ENCODE peak calls at places on chromosomes 11 and 22, in four cellular contexts. One of them, this sample, is unnamed.

GRCh38 chr22:31680764-31681624 is 19.0 kb upstream of the PISD start:
- ATAC-seq in left lung: no peak
- ATAC-seq in stimulated activated naive CD8-positive, alpha-beta T cell treated with anti-CD3 and anti-CD28 coated beads, Interleukin-15, amount 100 ng/mL, for 72 hours: no peak
- ATAC-seq in CD4-positive, alpha-beta T cell: no peak
- ATAC-seq in this sample: no peak

GRCh38 chr11:117020287-117020686 is 77.9 kb downstream of the SIK3 start:
- ATAC-seq in left lung: no peak
- ATAC-seq in stimulated activated naive CD8-positive, alpha-beta T cell treated with anti-CD3 and anti-CD28 coated beads, Interleukin-15, amount 100 ng/mL, for 72 hours: peak
- ATAC-seq in CD4-positive, alpha-beta T cell: peak
- ATAC-seq in this sample: peak

GRCh38 chr11:100731471-100731870 is 44.4 kb downstream of the ARHGAP42 start:
- ATAC-seq in left lung: no peak
- ATAC-seq in stimulated activated naive CD8-positive, alpha-beta T cell treated with anti-CD3 and anti-CD28 coated beads, Interleukin-15, amount 100 ng/mL, for 72 hours: no peak
- ATAC-seq in CD4-positive, alpha-beta T cell: no peak
- ATAC-seq in this sample: no peak

GRCh38 chr22:39714321-39714720 is 143.8 kb downstream of the CACNA1I start:
- ATAC-seq in left lung: no peak
- ATAC-seq in stimulated activated naive CD8-positive, alpha-beta T cell treated with anti-CD3 and anti-CD28 coated beads, Interleukin-15, amount 100 ng/mL, for 72 hours: no peak
- ATAC-seq in CD4-positive, alpha-beta T cell: no peak
- ATAC-seq in this sample: no peak

GRCh38 chr11:115579181-115579825 is 75.1 kb upstream of the CADM1 start:
- ATAC-seq in left lung: no peak
- ATAC-seq in stimulated activated naive CD8-positive, alpha-beta T cell treated with anti-CD3 and anti-CD28 coated beads, Interleukin-15, amount 100 ng/mL, for 72 hours: no peak
- ATAC-seq in CD4-positive, alpha-beta T cell: no peak
- ATAC-seq in this sample: no peak

GRCh38 chr11:46363455-46363920 is 16.2 kb downstream of the DGKZ start:
- ATAC-seq in left lung: peak
- ATAC-seq in stimulated activated naive CD8-positive, alpha-beta T cell treated with anti-CD3 and anti-CD28 coated beads, Interleukin-15, amount 100 ng/mL, for 72 hours: no peak
- ATAC-seq in CD4-positive, alpha-beta T cell: no peak
- ATAC-seq in this sample: no peak

GRCh38 chr11:65493367-65494176 is 5.3 kb upstream of the MALAT1 start:
- ATAC-seq in left lung: peak
- ATAC-seq in stimulated activated naive CD8-positive, alpha-beta T cell treated with anti-CD3 and anti-CD28 coated beads, Interleukin-15, amount 100 ng/mL, for 72 hours: no peak
- ATAC-seq in CD4-positive, alpha-beta T cell: no peak
- ATAC-seq in this sample: no peak

GRCh38 chr22:50701076-50701419 is 28.4 kb downstream of the SHANK3 start:
- ATAC-seq in left lung: no peak
- ATAC-seq in stimulated activated naive CD8-positive, alpha-beta T cell treated with anti-CD3 and anti-CD28 coated beads, Interleukin-15, amount 100 ng/mL, for 72 hours: no peak
- ATAC-seq in CD4-positive, alpha-beta T cell: no peak
- ATAC-seq in this sample: no peak

GRCh38 chr11:33540946-33541915 is 159.4 kb downstream of the C11orf91 start:
- ATAC-seq in left lung: no peak
- ATAC-seq in stimulated activated naive CD8-positive, alpha-beta T cell treated with anti-CD3 and anti-CD28 coated beads, Interleukin-15, amount 100 ng/mL, for 72 hours: no peak
- ATAC-seq in CD4-positive, alpha-beta T cell: no peak
- ATAC-seq in this sample: no peak

GRCh38 chr22:28864878-28865596 is 18.3 kb upstream of the ZNRF3 start:
- ATAC-seq in left lung: peak
- ATAC-seq in stimulated activated naive CD8-positive, alpha-beta T cell treated with anti-CD3 and anti-CD28 coated beads, Interleukin-15, amount 100 ng/mL, for 72 hours: no peak
- ATAC-seq in CD4-positive, alpha-beta T cell: no peak
- ATAC-seq in this sample: no peak

GRCh38 chr22:50016308-50016987 is 3.9 kb upstream of the IL17REL start:
- ATAC-seq in left lung: no peak
- ATAC-seq in stimulated activated naive CD8-positive, alpha-beta T cell treated with anti-CD3 and anti-CD28 coated beads, Interleukin-15, amount 100 ng/mL, for 72 hours: no peak
- ATAC-seq in CD4-positive, alpha-beta T cell: no peak
- ATAC-seq in this sample: peak

GRCh38 chr11:45960387-45961110 is 38.1 kb downstream of the LARGE2 start:
- ATAC-seq in left lung: no peak
- ATAC-seq in stimulated activated naive CD8-positive, alpha-beta T cell treated with anti-CD3 and anti-CD28 coated beads, Interleukin-15, amount 100 ng/mL, for 72 hours: no peak
- ATAC-seq in CD4-positive, alpha-beta T cell: no peak
- ATAC-seq in this sample: no peak

GRCh38 chr22:43515411-43515810 is 103.6 kb downstream of the MPPED1 start:
- ATAC-seq in left lung: no peak
- ATAC-seq in stimulated activated naive CD8-positive, alpha-beta T cell treated with anti-CD3 and anti-CD28 coated beads, Interleukin-15, amount 100 ng/mL, for 72 hours: no peak
- ATAC-seq in CD4-positive, alpha-beta T cell: no peak
- ATAC-seq in this sample: no peak

GRCh38 chr11:74162688-74163467 is 7.9 kb downstream of the C2CD3 start:
- ATAC-seq in left lung: no peak
- ATAC-seq in stimulated activated naive CD8-positive, alpha-beta T cell treated with anti-CD3 and anti-CD28 coated beads, Interleukin-15, amount 100 ng/mL, for 72 hours: peak
- ATAC-seq in CD4-positive, alpha-beta T cell: no peak
- ATAC-seq in this sample: no peak

GRCh38 chr11:120256178-120256577 is 16.2 kb downstream of the POU2F3 start:
- ATAC-seq in left lung: no peak
- ATAC-seq in stimulated activated naive CD8-positive, alpha-beta T cell treated with anti-CD3 and anti-CD28 coated beads, Interleukin-15, amount 100 ng/mL, for 72 hours: no peak
- ATAC-seq in CD4-positive, alpha-beta T cell: no peak
- ATAC-seq in this sample: no peak

GRCh38 chr11:46345131-46345597 is 2.1 kb upstream of the DGKZ start:
- ATAC-seq in left lung: peak
- ATAC-seq in stimulated activated naive CD8-positive, alpha-beta T cell treated with anti-CD3 and anti-CD28 coated beads, Interleukin-15, amount 100 ng/mL, for 72 hours: no peak
- ATAC-seq in CD4-positive, alpha-beta T cell: no peak
- ATAC-seq in this sample: no peak

GRCh38 chr11:68763926-68764657 is 12.8 kb upstream of the TESMIN start:
- ATAC-seq in left lung: no peak
- ATAC-seq in stimulated activated naive CD8-positive, alpha-beta T cell treated with anti-CD3 and anti-CD28 coated beads, Interleukin-15, amount 100 ng/mL, for 72 hours: peak
- ATAC-seq in CD4-positive, alpha-beta T cell: no peak
- ATAC-seq in this sample: no peak

GRCh38 chr11:93368022-93368421 is 37.5 kb downstream of the DEUP1 start:
- ATAC-seq in left lung: no peak
- ATAC-seq in stimulated activated naive CD8-positive, alpha-beta T cell treated with anti-CD3 and anti-CD28 coated beads, Interleukin-15, amount 100 ng/mL, for 72 hours: no peak
- ATAC-seq in CD4-positive, alpha-beta T cell: no peak
- ATAC-seq in this sample: no peak

GRCh38 chr22:49999901-50000586 is 12.5 kb downstream of the IL17REL start:
- ATAC-seq in left lung: no peak
- ATAC-seq in stimulated activated naive CD8-positive, alpha-beta T cell treated with anti-CD3 and anti-CD28 coated beads, Interleukin-15, amount 100 ng/mL, for 72 hours: peak
- ATAC-seq in CD4-positive, alpha-beta T cell: no peak
- ATAC-seq in this sample: no peak

GRCh38 chr22:23070418-23071162 is at the start of gene GNAZ:
- ATAC-seq in left lung: peak
- ATAC-seq in stimulated activated naive CD8-positive, alpha-beta T cell treated with anti-CD3 and anti-CD28 coated beads, Interleukin-15, amount 100 ng/mL, for 72 hours: peak
- ATAC-seq in CD4-positive, alpha-beta T cell: peak
- ATAC-seq in this sample: peak

GRCh38 chr22:37032535-37033460 is 13.3 kb downstream of the MPST start:
- ATAC-seq in left lung: peak
- ATAC-seq in stimulated activated naive CD8-positive, alpha-beta T cell treated with anti-CD3 and anti-CD28 coated beads, Interleukin-15, amount 100 ng/mL, for 72 hours: no peak
- ATAC-seq in CD4-positive, alpha-beta T cell: no peak
- ATAC-seq in this sample: no peak

GRCh38 chr11:57792870-57793269 is 31.3 kb downstream of the CTNND1 start:
- ATAC-seq in left lung: peak
- ATAC-seq in stimulated activated naive CD8-positive, alpha-beta T cell treated with anti-CD3 and anti-CD28 coated beads, Interleukin-15, amount 100 ng/mL, for 72 hours: no peak
- ATAC-seq in CD4-positive, alpha-beta T cell: no peak
- ATAC-seq in this sample: no peak

GRCh38 chr22:31229402-31230140 is 17.5 kb downstream of the LIMK2 start:
- ATAC-seq in left lung: peak
- ATAC-seq in stimulated activated naive CD8-positive, alpha-beta T cell treated with anti-CD3 and anti-CD28 coated beads, Interleukin-15, amount 100 ng/mL, for 72 hours: no peak
- ATAC-seq in CD4-positive, alpha-beta T cell: peak
- ATAC-seq in this sample: peak

GRCh38 chr22:27273386-27273785 is 528.2 kb downstream of the MN1 start:
- ATAC-seq in left lung: no peak
- ATAC-seq in stimulated activated naive CD8-positive, alpha-beta T cell treated with anti-CD3 and anti-CD28 coated beads, Interleukin-15, amount 100 ng/mL, for 72 hours: no peak
- ATAC-seq in CD4-positive, alpha-beta T cell: no peak
- ATAC-seq in this sample: no peak

GRCh38 chr22:29795663-29796062 is 28.5 kb downstream of the UQCR10 start:
- ATAC-seq in left lung: no peak
- ATAC-seq in stimulated activated naive CD8-positive, alpha-beta T cell treated with anti-CD3 and anti-CD28 coated beads, Interleukin-15, amount 100 ng/mL, for 72 hours: no peak
- ATAC-seq in CD4-positive, alpha-beta T cell: no peak
- ATAC-seq in this sample: no peak

GRCh38 chr11:128239224-128239790 is 348.1 kb downstream of the ETS1 start:
- ATAC-seq in left lung: no peak
- ATAC-seq in stimulated activated naive CD8-positive, alpha-beta T cell treated with anti-CD3 and anti-CD28 coated beads, Interleukin-15, amount 100 ng/mL, for 72 hours: peak
- ATAC-seq in CD4-positive, alpha-beta T cell: no peak
- ATAC-seq in this sample: no peak

GRCh38 chr11:61609970-61610347 is 29.1 kb upstream of the SYT7 start:
- ATAC-seq in left lung: peak
- ATAC-seq in stimulated activated naive CD8-positive, alpha-beta T cell treated with anti-CD3 and anti-CD28 coated beads, Interleukin-15, amount 100 ng/mL, for 72 hours: no peak
- ATAC-seq in CD4-positive, alpha-beta T cell: no peak
- ATAC-seq in this sample: no peak

GRCh38 chr11:122559734-122560382 is 95.7 kb upstream of the UBASH3B start:
- ATAC-seq in left lung: no peak
- ATAC-seq in stimulated activated naive CD8-positive, alpha-beta T cell treated with anti-CD3 and anti-CD28 coated beads, Interleukin-15, amount 100 ng/mL, for 72 hours: no peak
- ATAC-seq in CD4-positive, alpha-beta T cell: no peak
- ATAC-seq in this sample: no peak

GRCh38 chr22:39995346-39996252 is 845 bp downstream of the FAM83F start:
- ATAC-seq in left lung: no peak
- ATAC-seq in stimulated activated naive CD8-positive, alpha-beta T cell treated with anti-CD3 and anti-CD28 coated beads, Interleukin-15, amount 100 ng/mL, for 72 hours: peak
- ATAC-seq in CD4-positive, alpha-beta T cell: no peak
- ATAC-seq in this sample: no peak

GRCh38 chr11:132312616-132313210 is 942.3 kb downstream of the NTM start:
- ATAC-seq in left lung: peak
- ATAC-seq in stimulated activated naive CD8-positive, alpha-beta T cell treated with anti-CD3 and anti-CD28 coated beads, Interleukin-15, amount 100 ng/mL, for 72 hours: no peak
- ATAC-seq in CD4-positive, alpha-beta T cell: no peak
- ATAC-seq in this sample: no peak

GRCh38 chr22:31556627-31557203 is 60.4 kb downstream of the SFI1 start:
- ATAC-seq in left lung: peak
- ATAC-seq in stimulated activated naive CD8-positive, alpha-beta T cell treated with anti-CD3 and anti-CD28 coated beads, Interleukin-15, amount 100 ng/mL, for 72 hours: no peak
- ATAC-seq in CD4-positive, alpha-beta T cell: peak
- ATAC-seq in this sample: peak

GRCh38 chr22:22046370-22046769 is 63.8 kb upstream of the TOP3B start:
- ATAC-seq in left lung: no peak
- ATAC-seq in stimulated activated naive CD8-positive, alpha-beta T cell treated with anti-CD3 and anti-CD28 coated beads, Interleukin-15, amount 100 ng/mL, for 72 hours: no peak
- ATAC-seq in CD4-positive, alpha-beta T cell: no peak
- ATAC-seq in this sample: no peak

GRCh38 chr11:22703040-22703439 is 36.6 kb downstream of the GAS2 start:
- ATAC-seq in left lung: peak
- ATAC-seq in stimulated activated naive CD8-positive, alpha-beta T cell treated with anti-CD3 and anti-CD28 coated beads, Interleukin-15, amount 100 ng/mL, for 72 hours: peak
- ATAC-seq in CD4-positive, alpha-beta T cell: peak
- ATAC-seq in this sample: peak

This sample was measured in activated CD4-positive, CD25-positive, alpha-beta regulatory T cell treated with anti-CD3 and anti-CD28 coated beads, Interleukin-2, amount 50 U/mL, for 24 hours.